ENCODE peak calls at places on chromosomes 11 and 22, in ten cellular contexts. C, U, A, H, D, V, K, O, G and Q are unnamed samples.

GRCh38 chr22:38228873-38229740 is 27.3 kb downstream of the MAFF start:
- DNase-seq in K (no peak), V (peak), G (peak), U (peak), O (no peak), D (no peak), H (peak), A (no peak), C (no peak), Q (peak)

GRCh38 chr11:130405428-130405827 is 23.0 kb downstream of the ADAMTS8 start:
- DNase-seq in D (no peak), G (no peak), V (no peak), U (no peak), A (no peak), K (no peak), O (no peak), H (no peak), C (no peak), Q (no peak)

GRCh38 chr11:68673291-68673930 is 10.9 kb upstream of the GAL start:
- DNase-seq in K (no peak), V (no peak), O (no peak), D (no peak), H (no peak), C (no peak), U (no peak), A (no peak), G (no peak), Q (no peak)

GRCh38 chr11:35274909-35275807 is 136.2 kb downstream of the CD44 start:
- DNase-seq in D (no peak), K (peak), O (peak), V (no peak), H (peak), U (peak), A (peak), C (no peak), G (no peak), Q (peak)

GRCh38 chr11:35721576-35722341 is 59.2 kb downstream of the TRIM44 start:
- DNase-seq in D (no peak), V (peak), G (no peak), H (no peak), U (no peak), A (no peak), C (no peak), O (no peak), K (no peak), Q (no peak)

GRCh38 chr22:19291218-19291579 is 320 bp downstream of the CLTCL1 start:
- DNase-seq in A (peak), K (peak), V (no peak), D (no peak), O (peak), G (peak), U (no peak), H (peak), C (peak), Q (peak)

GRCh38 chr22:19878461-19879247 is 24.0 kb upstream of the GNB1L start:
- DNase-seq in K (peak), H (peak), A (peak), O (no peak), D (no peak), U (no peak), G (peak), C (peak), V (peak), Q (peak)

GRCh38 chr11:100908746-100909145 is 220.9 kb downstream of the PGR start:
- DNase-seq in K (no peak), V (peak), H (no peak), C (no peak), O (no peak), U (no peak), A (no peak), D (no peak), G (no peak), Q (no peak)

GRCh38 chr11:121814962-121815361 is 301.1 kb downstream of the BLID start:
- DNase-seq in V (peak), G (no peak), A (no peak), H (no peak), O (no peak), C (no peak), U (no peak), D (no peak), K (no peak), Q (no peak)

GRCh38 chr11:59822989-59823566 is 12.5 kb upstream of the MRPL16 start:
- DNase-seq in O (no peak), D (no peak), G (no peak), U (peak), A (no peak), C (no peak), H (no peak), V (peak), K (no peak), Q (peak)

GRCh38 chr11:501683-502287 is 5.3 kb downstream of the RNH1 start:
- DNase-seq in K (no peak), V (no peak), G (no peak), O (no peak), U (no peak), D (no peak), A (no peak), C (no peak), H (no peak), Q (no peak)

GRCh38 chr22:28279888-28280287 is 360.8 kb upstream of the PITPNB start:
- DNase-seq in H (no peak), O (no peak), V (peak), A (no peak), C (no peak), K (no peak), G (no peak), U (no peak), D (no peak), Q (no peak)

GRCh38 chr22:22088658-22089458 is 106.3 kb upstream of the TOP3B start:
- DNase-seq in H (no peak), K (no peak), D (no peak), A (no peak), C (no peak), G (no peak), V (no peak), O (no peak), U (no peak), Q (no peak)

GRCh38 chr11:2259897-2260451 is 10.4 kb downstream of the ASCL2 start:
- DNase-seq in O (no peak), V (no peak), K (peak), H (no peak), C (peak), U (no peak), A (peak), G (no peak), D (no peak), Q (peak)

GRCh38 chr11:79182794-79183193 is 258.0 kb downstream of the TENM4 start:
- DNase-seq in G (no peak), V (peak), A (no peak), D (no peak), C (no peak), K (no peak), O (no peak), U (no peak), H (no peak), Q (no peak)

GRCh38 chr22:38153821-38154562 is 27.6 kb downstream of the PLA2G6 start:
- DNase-seq in D (no peak), K (peak), U (peak), O (peak), H (no peak), V (no peak), A (no peak), C (no peak), G (no peak), Q (peak)

GRCh38 chr11:27390959-27391326 is 27.9 kb upstream of the CCDC34 start:
- DNase-seq in K (no peak), U (no peak), A (no peak), C (no peak), V (peak), D (no peak), O (no peak), H (no peak), G (no peak), Q (no peak)

GRCh38 chr22:38208549-38209097 is 6.8 kb downstream of the MAFF start:
- DNase-seq in G (no peak), D (no peak), O (no peak), H (no peak), K (no peak), V (no peak), C (no peak), U (no peak), A (no peak), Q (no peak)

GRCh38 chr11:57903441-57904123 is 120.1 kb upstream of the OR9Q1 start:
- DNase-seq in V (peak), K (no peak), D (no peak), A (peak), C (no peak), U (no peak), O (no peak), G (peak), H (no peak), Q (peak)

GRCh38 chr11:59865031-59865430 is 1.3 kb downstream of the TCN1 start:
- DNase-seq in A (no peak), V (no peak), G (no peak), K (no peak), C (no peak), O (no peak), U (no peak), H (no peak), D (no peak), Q (peak)

GRCh38 chr22:27749597-27750225 is 51.8 kb downstream of the MN1 start:
- DNase-seq in U (no peak), G (no peak), V (peak), O (no peak), D (no peak), K (peak), H (no peak), C (no peak), A (no peak), Q (no peak)

GRCh38 chr11:46295312-46295995 is 18.0 kb downstream of the CREB3L1 start:
- DNase-seq in C (peak), U (peak), H (peak), D (no peak), V (peak), K (peak), G (peak), A (no peak), O (no peak), Q (peak)

GRCh38 chr11:109784536-109784935 is 308.7 kb upstream of the ZC3H12C start:
- DNase-seq in D (no peak), V (no peak), K (no peak), C (no peak), A (no peak), G (no peak), H (no peak), O (no peak), U (no peak), Q (no peak)

GRCh38 chr11:132632641-132633124 is 899.6 kb downstream of the OPCML start:
- DNase-seq in O (no peak), C (no peak), V (peak), H (no peak), K (no peak), G (no peak), D (no peak), A (no peak), U (no peak), Q (no peak)

GRCh38 chr11:100832851-100833250 is 145.8 kb downstream of the ARHGAP42 start:
- DNase-seq in V (no peak), U (no peak), H (no peak), C (no peak), K (no peak), D (no peak), A (no peak), G (no peak), O (no peak), Q (no peak)

GRCh38 chr11:102882389-102883024 is 7.7 kb upstream of the MMP12 start:
- DNase-seq in V (peak), C (no peak), O (no peak), G (no peak), A (no peak), D (no peak), U (no peak), H (no peak), K (no peak), Q (no peak)

GRCh38 chr11:69022268-69022667 is 9.2 kb upstream of the MRGPRF start:
- DNase-seq in C (no peak), K (peak), G (no peak), V (peak), D (no peak), U (no peak), A (no peak), H (no peak), O (no peak), Q (no peak)

GRCh38 chr11:115884800-115885445 is 380.7 kb upstream of the CADM1 start:
- DNase-seq in K (no peak), U (no peak), V (no peak), D (no peak), O (no peak), A (no peak), G (no peak), H (no peak), C (no peak), Q (no peak)

GRCh38 chr11:95512682-95513081 is 276.9 kb downstream of the FAM76B start:
- DNase-seq in V (peak), G (peak), K (peak), A (no peak), H (peak), D (no peak), C (peak), U (peak), O (peak), Q (no peak)

GRCh38 chr22:45996241-45997076 is 19.5 kb upstream of the WNT7B start:
- DNase-seq in A (no peak), C (peak), O (no peak), U (no peak), V (peak), G (peak), H (peak), D (no peak), K (peak), Q (no peak)

GRCh38 chr11:66050581-66051231 is 1.5 kb upstream of the SF3B2 start:
- DNase-seq in U (no peak), A (no peak), H (no peak), K (no peak), D (no peak), C (no peak), O (no peak), G (no peak), V (no peak), Q (no peak)

GRCh38 chr11:134904103-134904502 is 492.1 kb upstream of the B3GAT1 start:
- DNase-seq in O (no peak), H (no peak), D (no peak), K (no peak), U (no peak), G (no peak), A (no peak), C (no peak), V (no peak), Q (no peak)

GRCh38 chr11:83871013-83871412 is 584.8 kb upstream of the CCDC90B start:
- DNase-seq in O (no peak), U (peak), A (no peak), V (no peak), C (no peak), G (no peak), K (no peak), D (no peak), H (no peak), Q (no peak)

GRCh38 chr22:30245985-30246901 is at the start of gene LIF:
- DNase-seq in U (no peak), H (no peak), D (no peak), O (no peak), C (no peak), V (peak), A (no peak), K (no peak), G (no peak), Q (no peak)

GRCh38 chr22:46971141-46971775 is 208.8 kb downstream of the TBC1D22A start:
- DNase-seq in G (no peak), A (no peak), D (no peak), K (peak), O (no peak), U (no peak), H (no peak), V (peak), C (no peak), Q (peak)

GRCh38 chr22:31400023-31400397 is 606 bp downstream of the DRG1 start:
- DNase-seq in K (no peak), C (no peak), O (no peak), H (no peak), D (no peak), V (peak), A (no peak), U (no peak), G (no peak), Q (no peak)

GRCh38 chr11:15779518-15779917 is 576.8 kb downstream of the SOX6 start:
- DNase-seq in H (no peak), C (no peak), D (no peak), A (no peak), G (no peak), K (no peak), V (peak), O (no peak), U (no peak), Q (no peak)

GRCh38 chr11:67412495-67413179 is 2.8 kb upstream of the CARNS1 start:
- DNase-seq in V (no peak), O (no peak), U (no peak), A (no peak), D (no peak), H (no peak), K (no peak), G (no peak), C (no peak), Q (no peak)
- H3K27ac ChIP-seq in V (no peak), O (no peak), U (no peak), A (no peak), D (no peak), H (no peak), K (no peak), G (no peak), C (no peak), Q (no peak)

GRCh38 chr22:35687461-35687860 is 30.2 kb upstream of the APOL5 start:
- DNase-seq in U (no peak), V (no peak), G (no peak), C (no peak), H (no peak), O (no peak), D (no peak), K (no peak), A (no peak), Q (no peak)

GRCh38 chr22:35686298-35686697 is 31.4 kb upstream of the APOL5 start:
- DNase-seq in O (no peak), U (no peak), A (no peak), H (no peak), V (no peak), C (no peak), G (no peak), D (no peak), K (no peak), Q (no peak)

GRCh38 chr22:35685731-35686130 is 31.9 kb upstream of the APOL5 start:
- DNase-seq in A (no peak), H (no peak), G (peak), V (peak), K (no peak), O (no peak), C (no peak), D (no peak), U (no peak), Q (no peak)

GRCh38 chr22:35688913-35689675 is 28.6 kb upstream of the APOL5 start:
- DNase-seq in U (no peak), G (no peak), K (no peak), H (no peak), V (peak), D (no peak), C (no peak), O (no peak), A (no peak), Q (no peak)

DNA sequence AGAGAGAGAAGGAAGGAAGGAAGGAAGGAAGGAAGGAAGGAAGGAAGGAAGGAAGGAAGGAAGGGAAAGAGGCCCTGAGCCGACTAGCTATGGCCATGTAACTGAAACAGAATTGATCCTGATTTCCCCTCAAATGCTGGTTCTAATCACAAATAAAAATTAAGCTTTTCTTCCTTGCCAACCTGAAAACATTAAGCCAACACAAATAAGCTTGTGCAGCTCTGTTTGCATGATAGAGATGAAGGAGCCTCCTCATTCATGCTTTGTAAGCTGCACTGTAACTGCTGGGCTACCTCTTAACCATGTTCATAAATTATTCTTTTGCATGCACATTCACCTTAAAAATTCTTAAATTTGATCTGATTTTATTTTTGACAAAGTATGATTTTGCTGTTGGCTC is 27.7 kb upstream of the APOL5 start:
- DNase-seq in U (no peak), K (no peak), D (no peak), C (no peak), A (no peak), G (no peak), H (no peak), O (no peak), V (no peak), Q (no peak)
- H3K4me3 ChIP-seq in U (no peak), K (no peak), D (no peak), C (no peak), A (no peak), G (no peak), H (no peak), O (no peak), V (no peak), Q (no peak)

DNA sequence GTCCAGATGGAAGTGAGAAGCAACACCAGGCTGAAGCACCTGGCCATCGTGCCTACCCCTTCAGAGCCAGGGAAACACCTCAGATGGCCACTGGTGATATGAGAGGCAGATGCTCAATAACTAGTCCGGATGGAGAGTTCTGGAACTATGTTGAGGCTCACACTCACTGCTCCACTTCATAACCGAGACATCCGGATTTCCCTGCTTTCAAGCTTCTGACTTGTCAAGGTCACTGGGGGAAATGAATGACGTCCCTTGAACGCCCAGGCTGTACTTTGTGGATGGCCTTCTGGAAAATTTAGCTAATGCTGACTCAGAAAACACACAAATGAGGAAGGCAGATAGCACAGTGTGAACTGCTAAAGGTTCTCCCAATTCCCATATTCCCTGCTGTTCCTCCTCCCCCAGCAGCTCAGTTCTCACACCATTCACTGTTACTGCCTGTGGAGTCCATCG is at the start of gene LYVE1:
- DNase-seq in V (no peak), H (peak), C (no peak), A (no peak), G (peak), O (no peak), K (peak), U (peak), D (no peak), Q (peak)
- TF ChIP-seq POLR2A in V (no peak), H (peak), C (no peak), A (no peak), G (no peak), O (no peak), K (peak), U (no peak), D (peak), Q (no peak)

GRCh38 chr11:117724104-117724503 is 72.9 kb downstream of the DSCAML1 start:
- DNase-seq in K (no peak), O (no peak), C (no peak), D (no peak), V (no peak), H (no peak), U (no peak), G (no peak), A (no peak), Q (no peak)
- H3K27ac ChIP-seq in K (no peak), O (no peak), C (no peak), D (no peak), V (no peak), H (no peak), U (no peak), G (no peak), A (no peak), Q (no peak)